ENCODE peak calls at places on chromosome 9, in four cellular contexts. Z is K562, W is HL-60, O is GM12878. A is an unnamed sample.

GRCh38 chr9:134165357-134166315 is 1.3 kb upstream of the RNU6ATAC start:
- DNase-seq in O (no peak), Z (peak), W (no peak), A (no peak)

GRCh38 chr9:86754581-86754980 is 192.7 kb downstream of the GAS1 start:
- DNase-seq in Z (no peak), O (no peak), W (no peak), A (no peak)

GRCh38 chr9:130860458-130861316 is 25.6 kb downstream of the ABL1 start:
- DNase-seq in Z (peak), W (no peak), O (no peak), A (no peak)

GRCh38 chr9:114033397-114034103 is 44.5 kb downstream of the AMBP start:
- DNase-seq in Z (peak), W (peak), O (no peak), A (peak)

GRCh38 chr9:126169736-126170135 is 156.9 kb upstream of the MVB12B start:
- DNase-seq in Z (no peak), O (no peak), W (no peak), A (no peak)

GRCh38 chr9:134624119-134624826 is 17.3 kb upstream of the COL5A1 start:
- DNase-seq in W (no peak), O (no peak), Z (no peak), A (no peak)

GRCh38 chr9:116480700-116481099 is 206.4 kb upstream of the TRIM32 start:
- DNase-seq in Z (no peak), W (no peak), O (no peak), A (no peak)

GRCh38 chr9:112754578-112754977 is 4.0 kb downstream of the SNX30 start:
- DNase-seq in O (no peak), W (no peak), Z (no peak), A (no peak)

GRCh38 chr9:111108946-111109345 is 70.7 kb upstream of the LPAR1 start:
- DNase-seq in W (peak), Z (no peak), O (no peak), A (no peak)

GRCh38 chr9:5452286-5452609 is 1.9 kb downstream of the CD274 start:
- DNase-seq in O (no peak), W (no peak), Z (no peak), A (no peak)

GRCh38 chr9:115891929-115892328 is 261.7 kb upstream of the PAPPA start:
- DNase-seq in Z (no peak), W (no peak), O (no peak), A (no peak)

GRCh38 chr9:107976767-107977166 is 487.2 kb upstream of the KLF4 start:
- DNase-seq in Z (no peak), O (no peak), W (no peak), A (no peak)

GRCh38 chr9:16421534-16421933 is 448.9 kb downstream of the BNC2 start:
- DNase-seq in Z (no peak), W (no peak), O (no peak), A (no peak)

GRCh38 chr9:35627575-35627974 is 9.4 kb upstream of the CD72 start:
- DNase-seq in O (no peak), W (no peak), Z (no peak), A (no peak)

GRCh38 chr9:109251080-109251775 is 69.6 kb downstream of the EPB41L4B start:
- DNase-seq in W (peak), O (no peak), Z (no peak), A (no peak)

GRCh38 chr9:113808391-113809191 is 67.5 kb upstream of the ZNF618 start:
- DNase-seq in O (no peak), W (no peak), Z (no peak), A (no peak)

GRCh38 chr9:95876595-95876994 is 1.1 kb downstream of the ERCC6L2 start:
- DNase-seq in W (no peak), Z (no peak), O (no peak), A (no peak)

GRCh38 chr9:126589349-126589748 is 24.4 kb upstream of the LMX1B start:
- DNase-seq in W (no peak), O (no peak), Z (no peak), A (no peak)

GRCh38 chr9:86600291-86600690 is 246.1 kb upstream of the TUT7 start:
- DNase-seq in W (no peak), O (no peak), Z (no peak), A (no peak)

GRCh38 chr9:110099236-110099741 is 108.7 kb downstream of the C9orf152 start:
- DNase-seq in Z (no peak), O (no peak), W (no peak), A (no peak)

GRCh38 chr9:130624154-130624553 is 40.2 kb upstream of the PRDM12 start:
- DNase-seq in Z (no peak), O (no peak), W (no peak), A (no peak)

GRCh38 chr9:121299467-121300282 is 31.7 kb downstream of the GSN start:
- DNase-seq in O (no peak), W (no peak), Z (no peak), A (peak)

GRCh38 chr9:1050125-1050895 is at the start of gene DMRT2:
- DNase-seq in Z (peak), W (no peak), O (no peak), A (no peak)

GRCh38 chr9:133135193-133135745 is 14.2 kb upstream of the RALGDS start:
- DNase-seq in W (peak), O (no peak), Z (no peak), A (no peak)

GRCh38 chr9:29044959-29045358 is 1471.7 kb upstream of the C9orf72 start:
- DNase-seq in Z (no peak), O (no peak), W (no peak), A (no peak)

GRCh38 chr9:114350636-114351396 is 21.1 kb downstream of the ORM2 start:
- DNase-seq in W (no peak), Z (no peak), O (no peak), A (no peak)

GRCh38 chr9:135619599-135619886 is 19.8 kb downstream of the GLT6D1 start:
- DNase-seq in O (no peak), W (no peak), Z (no peak), A (no peak)

GRCh38 chr9:122346478-122347347 is 24.1 kb upstream of the PTGS1 start:
- DNase-seq in W (no peak), Z (no peak), O (no peak), A (no peak)

GRCh38 chr9:129497064-129497836 is 123.7 kb downstream of the C9orf50 start:
- DNase-seq in Z (peak), O (no peak), W (no peak), A (no peak)

GRCh38 chr9:107397076-107398049 is 92.2 kb downstream of the KLF4 start:
- DNase-seq in O (no peak), Z (no peak), W (no peak), A (no peak)

DNA sequence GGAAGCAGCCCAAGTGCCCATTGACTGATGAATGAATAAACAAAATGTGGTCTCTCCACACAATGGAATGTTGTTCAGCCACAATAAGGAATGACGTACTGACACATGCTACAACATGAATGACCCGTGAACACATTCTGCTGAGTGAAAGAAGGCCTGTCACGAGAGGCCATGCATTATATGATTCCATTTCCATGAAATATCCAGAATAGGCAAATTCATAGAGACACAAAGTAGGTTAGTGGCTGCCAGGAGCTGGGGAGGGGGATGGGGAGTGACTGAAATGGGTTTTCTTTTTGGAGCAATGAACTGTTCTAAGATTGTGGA is 41.4 kb downstream of the BICD2 start:
- DNase-seq in Z (no peak), O (no peak), W (no peak), A (no peak)
- TF ChIP-seq POLR2AphosphoS5 in Z (no peak), O (no peak), W (no peak), A (no peak)

GRCh38 chr9:70262384-70262783 is 3.6 kb downstream of the SMC5 start:
- DNase-seq in Z (no peak), W (no peak), O (no peak), A (no peak)
- TF ChIP-seq SPI1 in Z (no peak), W (no peak), O (no peak), A (no peak)

GRCh38 chr9:128026255-128027165 is 40.6 kb downstream of the NAIF1 start:
- DNase-seq in Z (no peak), W (peak), O (peak), A (peak)
- TF ChIP-seq POLR2AphosphoS5 in Z (no peak), W (no peak), O (no peak), A (no peak)

DNA sequence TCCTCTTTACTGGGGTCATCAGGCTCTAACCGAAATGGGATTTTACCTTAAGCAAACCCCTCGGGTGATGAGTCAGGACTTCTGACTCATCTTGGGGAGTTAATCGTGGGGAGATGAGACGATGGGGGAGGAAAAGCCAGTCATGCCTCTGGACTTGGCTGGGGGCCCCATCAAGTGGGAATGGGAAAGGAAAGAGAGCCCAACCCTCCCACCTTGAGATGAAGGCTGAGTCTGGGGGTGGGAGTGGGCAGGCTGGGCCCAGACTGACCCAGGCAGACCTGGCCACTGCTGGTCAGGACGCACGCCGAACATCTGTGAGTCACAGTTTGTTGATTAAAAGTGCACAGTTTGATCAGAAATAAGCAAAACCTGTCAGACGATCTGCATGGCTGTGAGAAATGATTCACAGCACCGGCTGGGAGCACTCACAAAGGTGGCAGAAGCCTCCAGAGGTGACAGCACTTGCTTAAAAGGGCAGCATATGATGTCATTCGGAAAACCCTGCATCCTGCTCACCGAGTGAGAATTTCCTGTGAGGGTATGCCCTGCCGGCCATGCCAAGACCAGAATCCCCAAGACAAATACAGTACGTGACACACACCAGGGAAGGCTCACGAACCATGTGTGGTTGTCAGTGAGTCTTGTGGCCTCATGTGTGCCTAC is 50.0 kb upstream of the SLC25A51 start:
- DNase-seq in W (no peak), O (peak), Z (peak), A (peak)
- TF ChIP-seq SPI1 in W (no peak), O (no peak), Z (no peak), A (no peak)

DNA sequence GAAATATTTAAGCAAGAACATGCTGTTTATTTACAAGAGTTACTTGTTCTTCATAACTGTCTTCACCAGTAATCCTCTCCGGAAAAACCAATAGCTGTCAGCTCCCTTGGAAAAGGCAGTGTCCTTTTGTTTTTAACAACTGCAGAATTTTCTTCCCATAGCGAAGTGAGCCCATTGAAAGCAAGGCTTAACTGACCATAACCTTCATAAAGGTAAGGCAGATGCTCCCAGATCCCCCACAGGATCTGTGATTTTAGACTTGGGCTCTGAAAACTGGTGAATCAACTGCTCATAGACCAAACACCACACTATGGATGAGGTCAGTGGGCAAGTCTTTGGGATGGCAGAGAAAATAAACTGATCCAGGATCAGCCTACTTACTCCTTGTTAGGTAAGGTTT is 155.0 kb downstream of the GLIS3 start:
- DNase-seq in W (no peak), O (no peak), Z (no peak), A (no peak)
- TF ChIP-seq POLR2AphosphoS5 in W (no peak), O (no peak), Z (no peak), A (no peak)

GRCh38 chr9:137229903-137230719 is 590 bp upstream of the SLC34A3 start:
- DNase-seq in Z (no peak), O (no peak), W (no peak), A (no peak)
- TF ChIP-seq SPI1 in Z (no peak), O (no peak), W (no peak), A (no peak)

DNA sequence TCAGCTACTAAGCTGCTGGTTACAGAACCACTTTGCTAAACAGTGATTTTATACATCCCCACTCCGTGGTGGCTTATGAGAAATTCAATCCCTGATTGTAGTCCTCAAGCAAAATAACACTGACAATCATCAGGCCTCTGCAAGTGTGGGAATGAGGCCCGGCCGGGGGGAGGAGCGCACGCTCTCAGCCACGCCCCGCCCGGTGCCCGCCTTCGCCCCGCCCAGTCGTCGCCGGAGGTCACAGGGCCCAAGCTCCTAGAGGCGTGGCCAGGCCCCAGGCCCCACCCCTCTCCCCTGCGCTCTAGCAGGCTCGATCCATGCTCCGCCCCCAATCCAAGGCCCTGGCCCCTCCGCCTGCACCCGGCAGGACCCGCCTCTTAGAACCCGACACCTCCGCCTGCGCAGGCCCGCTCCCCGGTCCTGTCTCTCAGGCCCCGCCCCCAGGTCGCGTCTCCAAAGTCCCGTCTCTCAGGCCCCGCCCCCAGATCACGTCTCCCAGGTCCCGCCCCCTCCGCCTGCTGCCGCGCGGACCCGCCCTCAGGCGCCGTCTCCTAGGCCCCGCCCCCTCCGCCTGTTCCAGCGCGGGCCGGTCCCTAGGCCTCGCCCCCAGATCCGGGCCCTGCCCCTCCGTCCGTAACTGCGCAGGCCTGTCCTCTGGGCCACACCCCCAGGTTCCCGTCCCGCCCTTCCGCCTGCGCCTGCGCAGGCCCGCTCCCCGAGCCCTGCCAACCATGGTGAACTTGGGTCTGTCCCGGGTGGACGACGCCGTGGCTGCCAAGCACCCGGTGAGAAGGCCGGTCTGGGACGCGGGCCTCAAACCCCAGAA is at the start of gene TMEM141:
- DNase-seq in O (peak), W (peak), Z (peak), A (peak)
- TF ChIP-seq POLR2AphosphoS5 in O (peak), W (peak), Z (peak), A (no peak)

GRCh38 chr9:100587375-100587774 is 9.5 kb downstream of the CAVIN4 start:
- DNase-seq in W (no peak), O (no peak), Z (no peak), A (no peak)
- TF ChIP-seq SPI1 in W (no peak), O (no peak), Z (no peak), A (no peak)

GRCh38 chr9:72592501-72593403 is 71.3 kb downstream of the TMC1 start:
- DNase-seq in W (peak), Z (peak), O (peak), A (no peak)

GRCh38 chr9:72585737-72586136 is 64.3 kb downstream of the TMC1 start:
- DNase-seq in W (peak), Z (no peak), O (no peak), A (no peak)

GRCh38 chr9:72586388-72587160 is 65.2 kb downstream of the TMC1 start:
- DNase-seq in O (no peak), W (peak), Z (no peak), A (no peak)

GRCh38 chr9:72588336-72588735 is 66.9 kb downstream of the TMC1 start:
- DNase-seq in W (no peak), Z (no peak), O (no peak), A (no peak)

GRCh38 chr9:72589684-72590555 is 68.5 kb downstream of the TMC1 start:
- DNase-seq in W (peak), Z (no peak), O (no peak), A (no peak)
- TF ChIP-seq POLR2AphosphoS5 in W (no peak), Z (no peak), O (no peak), A (no peak)